ENCODE peak calls at places on chromosome 1, in six cellular contexts. P is effector memory CD8-positive, alpha-beta T cell; O is GM23248; N is upper lobe of right lung; R is HTR-8/SVneo; I is A549. U is an unnamed sample.

GRCh38 chr1:246836647-246837046 is 95.1 kb downstream of the AHCTF1 start:
- DNase-seq in O (peak), N (no peak), P (no peak), R (no peak), I (no peak), U (no peak)

GRCh38 chr1:203559523-203559922 is 65.6 kb downstream of the OPTC start:
- DNase-seq in N (no peak), R (no peak), I (no peak), O (peak), P (no peak), U (no peak)

GRCh38 chr1:203089651-203090045 is 3.8 kb upstream of the MYOG start:
- DNase-seq in I (no peak), R (no peak), N (no peak), P (no peak), O (no peak), U (peak)

GRCh38 chr1:167776616-167777252 is 55.0 kb downstream of the MPZL1 start:
- DNase-seq in N (no peak), P (no peak), R (no peak), I (no peak), O (no peak), U (no peak)

GRCh38 chr1:208178091-208178529 is 66.1 kb downstream of the PLXNA2 start:
- DNase-seq in I (no peak), P (no peak), O (no peak), R (no peak), N (peak), U (peak)

GRCh38 chr1:3702528-3702927 is 49.7 kb upstream of the CCDC27 start:
- DNase-seq in I (no peak), P (no peak), O (no peak), N (no peak), R (no peak), U (no peak)

GRCh38 chr1:245874942-245875580 is 632.0 kb downstream of the SMYD3 start:
- DNase-seq in N (peak), I (no peak), R (no peak), O (peak), P (no peak), U (no peak)

GRCh38 chr1:54969879-54970278 is 10.5 kb upstream of the TMEM61 start:
- DNase-seq in N (no peak), R (no peak), P (no peak), O (no peak), I (no peak), U (no peak)

GRCh38 chr1:145962157-145963102 is 1.9 kb downstream of the ANKRD34A start:
- DNase-seq in P (no peak), N (peak), O (peak), I (no peak), R (no peak), U (peak)

GRCh38 chr1:163401211-163401610 is 79.5 kb downstream of the NUF2 start:
- DNase-seq in O (no peak), P (no peak), I (no peak), R (no peak), N (no peak), U (no peak)

GRCh38 chr1:203126151-203126865 is 1.2 kb upstream of the ADORA1 start:
- DNase-seq in O (peak), N (peak), I (no peak), R (no peak), P (no peak), U (peak)

GRCh38 chr1:174812656-174813055 is 187.1 kb upstream of the CACYBP start:
- DNase-seq in I (peak), O (peak), P (no peak), N (no peak), R (no peak), U (no peak)

GRCh38 chr1:119204940-119205339 is 64.5 kb upstream of the WARS2 start:
- DNase-seq in O (no peak), R (no peak), P (no peak), N (no peak), I (no peak), U (no peak)

GRCh38 chr1:21926065-21926464 is 11.0 kb downstream of the HSPG2 start:
- DNase-seq in I (no peak), P (no peak), O (no peak), N (no peak), R (no peak), U (no peak)

GRCh38 chr1:208207388-208208131 is 36.6 kb downstream of the PLXNA2 start:
- DNase-seq in N (peak), R (peak), P (no peak), I (no peak), O (peak), U (no peak)

GRCh38 chr1:36148821-36149236 is 457 bp downstream of the TRAPPC3 start:
- DNase-seq in R (no peak), I (no peak), N (no peak), O (no peak), P (no peak), U (peak)

GRCh38 chr1:185694081-185694480 is 40.1 kb upstream of the HMCN1 start:
- DNase-seq in P (no peak), R (no peak), N (no peak), O (no peak), I (no peak), U (no peak)

GRCh38 chr1:24110642-24111263 is 1.2 kb downstream of the MYOM3 start:
- DNase-seq in R (no peak), P (no peak), N (peak), O (peak), I (no peak), U (no peak)

GRCh38 chr1:1021860-1022259 is 1.9 kb downstream of the AGRN start:
- DNase-seq in R (no peak), I (no peak), P (no peak), N (no peak), O (no peak), U (no peak)

GRCh38 chr1:184260382-184260781 is 126.4 kb upstream of the C1orf21 start:
- DNase-seq in R (peak), N (no peak), P (no peak), O (peak), I (no peak), U (no peak)

GRCh38 chr1:3463013-3463385 is 8.5 kb downstream of the ARHGEF16 start:
- DNase-seq in P (no peak), I (no peak), O (no peak), R (no peak), N (peak), U (no peak)

GRCh38 chr1:32494196-32494595 is 29.3 kb downstream of the ZBTB8B start:
- DNase-seq in R (no peak), N (no peak), O (no peak), P (no peak), I (no peak), U (no peak)